ENCODE peak calls at places on chromosomes 13 and 19, in six cellular contexts. One of them, this sample, is unnamed.

GRCh38 chr13:42474954-42475353 is 99.0 kb upstream of the TNFSF11 start:
- DNase-seq in LHCN-M2: no peak
- DNase-seq in iris pigment epithelial cell: peak; percentile 92
- DNase-seq in activated effector memory CD4-positive, alpha-beta T cell treated with Interleukin-2 at 50 U/mL for 16 hours: no peak
- DNase-seq in HS-5: no peak
- DNase-seq in AG10803: no peak
- DNase-seq in this sample: no peak

GRCh38 chr13:43431279-43431678 is 355.5 kb downstream of the ENOX1 start:
- DNase-seq in activated effector memory CD4-positive, alpha-beta T cell treated with Interleukin-2 at 50 U/mL for 16 hours: no peak
- DNase-seq in LHCN-M2: peak; percentile 23
- DNase-seq in HS-5: no peak
- DNase-seq in AG10803: no peak
- DNase-seq in iris pigment epithelial cell: no peak
- DNase-seq in this sample: no peak

GRCh38 chr19:16714702-16715294 is 4.8 kb upstream of the NWD1 start:
- DNase-seq in AG10803: peak; percentile 19
- DNase-seq in activated effector memory CD4-positive, alpha-beta T cell treated with Interleukin-2 at 50 U/mL for 16 hours: peak; percentile 1
- DNase-seq in iris pigment epithelial cell: peak; percentile 26
- DNase-seq in HS-5: no peak
- DNase-seq in LHCN-M2: peak; percentile 39
- DNase-seq in this sample: peak; percentile 45

GRCh38 chr19:5287066-5287465 is 53.5 kb downstream of the PTPRS start:
- DNase-seq in activated effector memory CD4-positive, alpha-beta T cell treated with Interleukin-2 at 50 U/mL for 16 hours: no peak
- DNase-seq in iris pigment epithelial cell: no peak
- DNase-seq in HS-5: no peak
- DNase-seq in LHCN-M2: no peak
- DNase-seq in AG10803: no peak
- DNase-seq in this sample: no peak

GRCh38 chr19:17232258-17232657 is 6.2 kb downstream of the OCEL1 start:
- DNase-seq in activated effector memory CD4-positive, alpha-beta T cell treated with Interleukin-2 at 50 U/mL for 16 hours: no peak
- DNase-seq in AG10803: no peak
- DNase-seq in iris pigment epithelial cell: no peak
- DNase-seq in LHCN-M2: no peak
- DNase-seq in HS-5: no peak
- DNase-seq in this sample: no peak

GRCh38 chr13:60091573-60091972 is 72.2 kb downstream of the DIAPH3 start:
- DNase-seq in iris pigment epithelial cell: no peak
- DNase-seq in AG10803: no peak
- DNase-seq in activated effector memory CD4-positive, alpha-beta T cell treated with Interleukin-2 at 50 U/mL for 16 hours: no peak
- DNase-seq in HS-5: no peak
- DNase-seq in LHCN-M2: no peak
- DNase-seq in this sample: no peak

GRCh38 chr13:110301606-110302131 is 5.3 kb downstream of the COL4A1 start:
- DNase-seq in HS-5: no peak
- DNase-seq in iris pigment epithelial cell: peak; percentile 90
- DNase-seq in activated effector memory CD4-positive, alpha-beta T cell treated with Interleukin-2 at 50 U/mL for 16 hours: no peak
- DNase-seq in LHCN-M2: peak; percentile 85
- DNase-seq in AG10803: peak; percentile 88
- DNase-seq in this sample: peak; percentile 94

GRCh38 chr13:30868806-30869470 is 37.1 kb upstream of the MEDAG start:
- DNase-seq in iris pigment epithelial cell: no peak
- DNase-seq in HS-5: no peak
- DNase-seq in LHCN-M2: no peak
- DNase-seq in activated effector memory CD4-positive, alpha-beta T cell treated with Interleukin-2 at 50 U/mL for 16 hours: no peak
- DNase-seq in AG10803: peak; percentile 52
- DNase-seq in this sample: no peak

GRCh38 chr13:72062566-72062965 is 195.6 kb upstream of the DACH1 start:
- DNase-seq in LHCN-M2: peak; percentile 23
- DNase-seq in HS-5: no peak
- DNase-seq in AG10803: no peak
- DNase-seq in iris pigment epithelial cell: no peak
- DNase-seq in activated effector memory CD4-positive, alpha-beta T cell treated with Interleukin-2 at 50 U/mL for 16 hours: no peak
- DNase-seq in this sample: no peak

GRCh38 chr13:104953588-104953987 is 1581.9 kb downstream of the EFNB2 start:
- DNase-seq in iris pigment epithelial cell: peak; percentile 88
- DNase-seq in HS-5: no peak
- DNase-seq in activated effector memory CD4-positive, alpha-beta T cell treated with Interleukin-2 at 50 U/mL for 16 hours: no peak
- DNase-seq in LHCN-M2: peak; percentile 57
- DNase-seq in AG10803: no peak
- DNase-seq in this sample: no peak

GRCh38 chr13:94454906-94455305 is 24.6 kb downstream of the DCT start:
- DNase-seq in AG10803: no peak
- DNase-seq in LHCN-M2: no peak
- DNase-seq in HS-5: no peak
- DNase-seq in iris pigment epithelial cell: peak; percentile 14
- DNase-seq in activated effector memory CD4-positive, alpha-beta T cell treated with Interleukin-2 at 50 U/mL for 16 hours: no peak
- DNase-seq in this sample: no peak

GRCh38 chr13:61778531-61778930 is 362.9 kb upstream of the PCDH20 start:
- DNase-seq in iris pigment epithelial cell: no peak
- DNase-seq in LHCN-M2: no peak
- DNase-seq in HS-5: no peak
- DNase-seq in activated effector memory CD4-positive, alpha-beta T cell treated with Interleukin-2 at 50 U/mL for 16 hours: no peak
- DNase-seq in AG10803: no peak
- DNase-seq in this sample: no peak

GRCh38 chr19:50478901-50479715 is 2.5 kb upstream of the GARIN5A start:
- DNase-seq in iris pigment epithelial cell: peak; percentile 21
- DNase-seq in AG10803: peak; percentile 48
- DNase-seq in HS-5: no peak
- DNase-seq in activated effector memory CD4-positive, alpha-beta T cell treated with Interleukin-2 at 50 U/mL for 16 hours: no peak
- DNase-seq in LHCN-M2: no peak
- DNase-seq in this sample: no peak

GRCh38 chr19:40933025-40933424 is 51.0 kb upstream of the CYP2A7 start:
- DNase-seq in AG10803: no peak
- DNase-seq in iris pigment epithelial cell: no peak
- DNase-seq in activated effector memory CD4-positive, alpha-beta T cell treated with Interleukin-2 at 50 U/mL for 16 hours: no peak
- DNase-seq in HS-5: no peak
- DNase-seq in LHCN-M2: peak; percentile 9
- DNase-seq in this sample: peak; percentile 11

GRCh38 chr13:101514695-101515275 is 62.3 kb downstream of the ITGBL1 start:
- DNase-seq in LHCN-M2: peak; percentile 65
- DNase-seq in activated effector memory CD4-positive, alpha-beta T cell treated with Interleukin-2 at 50 U/mL for 16 hours: no peak
- DNase-seq in AG10803: peak; percentile 62
- DNase-seq in iris pigment epithelial cell: peak; percentile 77
- DNase-seq in HS-5: no peak
- DNase-seq in this sample: peak; percentile 74

GRCh38 chr13:112859817-112860190 is 109.2 kb upstream of the MCF2L start:
- DNase-seq in HS-5: peak; percentile 4
- DNase-seq in iris pigment epithelial cell: peak; percentile 67
- DNase-seq in LHCN-M2: peak; percentile 73
- DNase-seq in activated effector memory CD4-positive, alpha-beta T cell treated with Interleukin-2 at 50 U/mL for 16 hours: no peak
- DNase-seq in AG10803: peak; percentile 6
- DNase-seq in this sample: peak; percentile 22

GRCh38 chr19:12946092-12946845 is 607 bp downstream of the RAD23A start:
- DNase-seq in iris pigment epithelial cell: peak; percentile 88
- DNase-seq in HS-5: no peak
- DNase-seq in LHCN-M2: peak; percentile 81
- DNase-seq in activated effector memory CD4-positive, alpha-beta T cell treated with Interleukin-2 at 50 U/mL for 16 hours: peak; percentile 41
- DNase-seq in AG10803: peak; percentile 80
- DNase-seq in this sample: peak; percentile 80

GRCh38 chr19:11198769-11199469 is 1.6 kb upstream of the KANK2 start:
- DNase-seq in LHCN-M2: no peak
- DNase-seq in activated effector memory CD4-positive, alpha-beta T cell treated with Interleukin-2 at 50 U/mL for 16 hours: no peak
- DNase-seq in iris pigment epithelial cell: no peak
- DNase-seq in AG10803: no peak
- DNase-seq in HS-5: no peak
- DNase-seq in this sample: no peak

GRCh38 chr19:56671613-56671994 is at the start of gene ZNF835:
- DNase-seq in iris pigment epithelial cell: peak; percentile 52
- DNase-seq in AG10803: no peak
- DNase-seq in LHCN-M2: no peak
- DNase-seq in activated effector memory CD4-positive, alpha-beta T cell treated with Interleukin-2 at 50 U/mL for 16 hours: peak; percentile 62
- DNase-seq in HS-5: no peak
- DNase-seq in this sample: no peak

GRCh38 chr19:1449467-1450442 is at the start of gene APC2:
- DNase-seq in iris pigment epithelial cell: peak; percentile 30
- DNase-seq in activated effector memory CD4-positive, alpha-beta T cell treated with Interleukin-2 at 50 U/mL for 16 hours: no peak
- DNase-seq in AG10803: peak; percentile 36
- DNase-seq in LHCN-M2: no peak
- DNase-seq in HS-5: no peak
- DNase-seq in this sample: no peak

GRCh38 chr19:55472463-55472862 is 4.0 kb upstream of the ZNF628 start:
- DNase-seq in iris pigment epithelial cell: peak; percentile 82
- DNase-seq in AG10803: peak; percentile 86
- DNase-seq in LHCN-M2: peak; percentile 85
- DNase-seq in activated effector memory CD4-positive, alpha-beta T cell treated with Interleukin-2 at 50 U/mL for 16 hours: no peak
- DNase-seq in HS-5: no peak
- DNase-seq in this sample: peak; percentile 67

GRCh38 chr19:47886010-47886559 is at the start of gene SULT2A1:
- DNase-seq in LHCN-M2: no peak
- DNase-seq in activated effector memory CD4-positive, alpha-beta T cell treated with Interleukin-2 at 50 U/mL for 16 hours: no peak
- DNase-seq in HS-5: no peak
- DNase-seq in iris pigment epithelial cell: no peak
- DNase-seq in AG10803: no peak
- DNase-seq in this sample: no peak